ENCODE peak calls at places on chromosomes 12 and 14, in nine cellular contexts. One of them, this sample, is unnamed.

GRCh38 chr12:124765571-124766489 is 97.8 kb downstream of the SCARB1 start:
- DNase-seq in small intestine: no peak
- DNase-seq in activated CD8-positive, alpha-beta memory T cell treated with anti-CD3 and anti-CD28 coated beads for 48 hours: no peak
- DNase-seq in T-helper 1 cell: no peak
- DNase-seq in H9: no peak
- DNase-seq in caudate nucleus: no peak
- DNase-seq in T47D: no peak
- DNase-seq in effector CD4-positive, alpha-beta T cell: no peak
- DNase-seq in activated T-cell treated with anti-CD3 and anti-CD28 coated beads, Interleukin-2, amount 50 U/mL, for 1 hour: no peak
- DNase-seq in this sample: no peak

GRCh38 chr12:53173085-53173715 is 7.3 kb upstream of the ZNF740 start:
- DNase-seq in small intestine: no peak
- DNase-seq in activated CD8-positive, alpha-beta memory T cell treated with anti-CD3 and anti-CD28 coated beads for 48 hours: no peak
- DNase-seq in T-helper 1 cell: no peak
- DNase-seq in H9: no peak
- DNase-seq in caudate nucleus: no peak
- DNase-seq in T47D: no peak
- DNase-seq in effector CD4-positive, alpha-beta T cell: no peak
- DNase-seq in activated T-cell treated with anti-CD3 and anti-CD28 coated beads, Interleukin-2, amount 50 U/mL, for 1 hour: peak
- DNase-seq in this sample: no peak

GRCh38 chr14:52220924-52221802 is 46.3 kb upstream of the PTGDR start:
- DNase-seq in small intestine: peak
- DNase-seq in activated CD8-positive, alpha-beta memory T cell treated with anti-CD3 and anti-CD28 coated beads for 48 hours: no peak
- DNase-seq in T-helper 1 cell: no peak
- DNase-seq in H9: no peak
- DNase-seq in caudate nucleus: no peak
- DNase-seq in T47D: no peak
- DNase-seq in effector CD4-positive, alpha-beta T cell: no peak
- DNase-seq in activated T-cell treated with anti-CD3 and anti-CD28 coated beads, Interleukin-2, amount 50 U/mL, for 1 hour: no peak
- DNase-seq in this sample: no peak

GRCh38 chr12:47900480-47901129 is 4.2 kb downstream of the VDR start:
- DNase-seq in small intestine: peak
- DNase-seq in activated CD8-positive, alpha-beta memory T cell treated with anti-CD3 and anti-CD28 coated beads for 48 hours: no peak
- DNase-seq in T-helper 1 cell: no peak
- DNase-seq in H9: peak
- DNase-seq in caudate nucleus: no peak
- DNase-seq in T47D: peak
- DNase-seq in effector CD4-positive, alpha-beta T cell: no peak
- DNase-seq in activated T-cell treated with anti-CD3 and anti-CD28 coated beads, Interleukin-2, amount 50 U/mL, for 1 hour: no peak
- DNase-seq in this sample: peak

GRCh38 chr12:53755451-53756290 is 3.9 kb upstream of the CISTR start:
- DNase-seq in small intestine: no peak
- DNase-seq in activated CD8-positive, alpha-beta memory T cell treated with anti-CD3 and anti-CD28 coated beads for 48 hours: no peak
- DNase-seq in T-helper 1 cell: no peak
- DNase-seq in H9: peak
- DNase-seq in caudate nucleus: no peak
- DNase-seq in T47D: no peak
- DNase-seq in effector CD4-positive, alpha-beta T cell: no peak
- DNase-seq in activated T-cell treated with anti-CD3 and anti-CD28 coated beads, Interleukin-2, amount 50 U/mL, for 1 hour: no peak
- DNase-seq in this sample: no peak

GRCh38 chr12:48966177-48966890 is 5.2 kb downstream of the WNT10B start:
- DNase-seq in small intestine: no peak
- DNase-seq in activated CD8-positive, alpha-beta memory T cell treated with anti-CD3 and anti-CD28 coated beads for 48 hours: no peak
- DNase-seq in T-helper 1 cell: no peak
- DNase-seq in H9: peak
- DNase-seq in caudate nucleus: no peak
- DNase-seq in T47D: no peak
- DNase-seq in effector CD4-positive, alpha-beta T cell: no peak
- DNase-seq in activated T-cell treated with anti-CD3 and anti-CD28 coated beads, Interleukin-2, amount 50 U/mL, for 1 hour: no peak
- DNase-seq in this sample: no peak

GRCh38 chr12:12032771-12033588 is 37.8 kb upstream of the BCL2L14 start:
- DNase-seq in small intestine: peak
- DNase-seq in activated CD8-positive, alpha-beta memory T cell treated with anti-CD3 and anti-CD28 coated beads for 48 hours: no peak
- DNase-seq in T-helper 1 cell: peak
- DNase-seq in H9: peak
- DNase-seq in caudate nucleus: peak
- DNase-seq in T47D: peak
- DNase-seq in effector CD4-positive, alpha-beta T cell: peak
- DNase-seq in activated T-cell treated with anti-CD3 and anti-CD28 coated beads, Interleukin-2, amount 50 U/mL, for 1 hour: peak
- DNase-seq in this sample: peak

GRCh38 chr12:39359644-39360043 is 83.3 kb downstream of the KIF21A start:
- DNase-seq in small intestine: no peak
- DNase-seq in activated CD8-positive, alpha-beta memory T cell treated with anti-CD3 and anti-CD28 coated beads for 48 hours: no peak
- DNase-seq in T-helper 1 cell: no peak
- DNase-seq in H9: no peak
- DNase-seq in caudate nucleus: no peak
- DNase-seq in T47D: no peak
- DNase-seq in effector CD4-positive, alpha-beta T cell: no peak
- DNase-seq in activated T-cell treated with anti-CD3 and anti-CD28 coated beads, Interleukin-2, amount 50 U/mL, for 1 hour: no peak
- DNase-seq in this sample: no peak

GRCh38 chr12:31008241-31008711 is 65.4 kb upstream of the DDX11 start:
- DNase-seq in small intestine: no peak
- DNase-seq in activated CD8-positive, alpha-beta memory T cell treated with anti-CD3 and anti-CD28 coated beads for 48 hours: no peak
- DNase-seq in T-helper 1 cell: no peak
- DNase-seq in H9: no peak
- DNase-seq in caudate nucleus: no peak
- DNase-seq in T47D: no peak
- DNase-seq in effector CD4-positive, alpha-beta T cell: no peak
- DNase-seq in activated T-cell treated with anti-CD3 and anti-CD28 coated beads, Interleukin-2, amount 50 U/mL, for 1 hour: no peak
- DNase-seq in this sample: no peak

GRCh38 chr12:45298721-45299120 is 82.8 kb downstream of the ANO6 start:
- DNase-seq in small intestine: no peak
- DNase-seq in activated CD8-positive, alpha-beta memory T cell treated with anti-CD3 and anti-CD28 coated beads for 48 hours: no peak
- DNase-seq in T-helper 1 cell: no peak
- DNase-seq in H9: no peak
- DNase-seq in caudate nucleus: no peak
- DNase-seq in T47D: no peak
- DNase-seq in effector CD4-positive, alpha-beta T cell: no peak
- DNase-seq in activated T-cell treated with anti-CD3 and anti-CD28 coated beads, Interleukin-2, amount 50 U/mL, for 1 hour: no peak
- DNase-seq in this sample: no peak

GRCh38 chr12:107634530-107634929 is 51.1 kb upstream of the PWP1 start:
- DNase-seq in small intestine: no peak
- DNase-seq in activated CD8-positive, alpha-beta memory T cell treated with anti-CD3 and anti-CD28 coated beads for 48 hours: no peak
- DNase-seq in T-helper 1 cell: no peak
- DNase-seq in H9: peak
- DNase-seq in caudate nucleus: no peak
- DNase-seq in T47D: no peak
- DNase-seq in effector CD4-positive, alpha-beta T cell: no peak
- DNase-seq in activated T-cell treated with anti-CD3 and anti-CD28 coated beads, Interleukin-2, amount 50 U/mL, for 1 hour: no peak
- DNase-seq in this sample: no peak

This sample was measured in Caki2.